ENCODE peak calls at places on chromosomes 2 and 18, in ten cellular contexts. One of them, this sample, is unnamed.

GRCh38 chr18:3995476-3996102 is 459.5 kb downstream of the DLGAP1 start:
- DNase-seq in HFF-Myc: peak
- DNase-seq in fibroblast of pulmonary artery: peak
- DNase-seq in lower lobe of right lung: no peak
- DNase-seq in AG10803: peak
- DNase-seq in uterus: peak
- DNase-seq in IMR-90: peak
- DNase-seq in heart left ventricle: peak
- DNase-seq in transverse colon: peak
- DNase-seq in brain microvascular endothelial cell: peak
- DNase-seq in this sample: peak

GRCh38 chr2:101752708-101753107 is 55.2 kb downstream of the MAP4K4 start:
- DNase-seq in brain microvascular endothelial cell: no peak
- DNase-seq in transverse colon: peak
- DNase-seq in heart left ventricle: no peak
- DNase-seq in lower lobe of right lung: no peak
- DNase-seq in AG10803: no peak
- DNase-seq in IMR-90: no peak
- DNase-seq in fibroblast of pulmonary artery: no peak
- DNase-seq in uterus: no peak
- DNase-seq in HFF-Myc: no peak
- DNase-seq in this sample: peak

GRCh38 chr18:62989195-62989594 is 273.9 kb downstream of the PHLPP1 start:
- DNase-seq in lower lobe of right lung: no peak
- DNase-seq in brain microvascular endothelial cell: no peak
- DNase-seq in HFF-Myc: no peak
- DNase-seq in fibroblast of pulmonary artery: no peak
- DNase-seq in heart left ventricle: no peak
- DNase-seq in IMR-90: no peak
- DNase-seq in transverse colon: no peak
- DNase-seq in AG10803: no peak
- DNase-seq in uterus: no peak
- DNase-seq in this sample: no peak

GRCh38 chr2:31366733-31367132 is 47.8 kb downstream of the XDH start:
- DNase-seq in uterus: no peak
- DNase-seq in transverse colon: no peak
- DNase-seq in lower lobe of right lung: no peak
- DNase-seq in fibroblast of pulmonary artery: no peak
- DNase-seq in AG10803: no peak
- DNase-seq in brain microvascular endothelial cell: no peak
- DNase-seq in IMR-90: no peak
- DNase-seq in heart left ventricle: no peak
- DNase-seq in HFF-Myc: no peak
- DNase-seq in this sample: no peak

GRCh38 chr2:239674981-239675855 is 274.4 kb upstream of the HDAC4 start:
- DNase-seq in heart left ventricle: no peak
- DNase-seq in lower lobe of right lung: no peak
- DNase-seq in HFF-Myc: no peak
- DNase-seq in brain microvascular endothelial cell: no peak
- DNase-seq in transverse colon: no peak
- DNase-seq in uterus: no peak
- DNase-seq in IMR-90: no peak
- DNase-seq in fibroblast of pulmonary artery: no peak
- DNase-seq in AG10803: no peak
- DNase-seq in this sample: no peak

GRCh38 chr2:36618381-36618780 is 20.4 kb upstream of the FEZ2 start:
- DNase-seq in transverse colon: no peak
- DNase-seq in AG10803: peak
- DNase-seq in IMR-90: peak
- DNase-seq in HFF-Myc: no peak
- DNase-seq in uterus: no peak
- DNase-seq in fibroblast of pulmonary artery: peak
- DNase-seq in heart left ventricle: no peak
- DNase-seq in brain microvascular endothelial cell: peak
- DNase-seq in lower lobe of right lung: no peak
- DNase-seq in this sample: peak

GRCh38 chr2:199875400-199875799 is 24.4 kb upstream of the FTCDNL1 start:
- DNase-seq in transverse colon: no peak
- DNase-seq in brain microvascular endothelial cell: no peak
- DNase-seq in HFF-Myc: no peak
- DNase-seq in AG10803: peak
- DNase-seq in heart left ventricle: no peak
- DNase-seq in fibroblast of pulmonary artery: no peak
- DNase-seq in uterus: no peak
- DNase-seq in lower lobe of right lung: no peak
- DNase-seq in IMR-90: no peak
- DNase-seq in this sample: peak

GRCh38 chr2:239322414-239323086 is 78.3 kb downstream of the HDAC4 start:
- DNase-seq in uterus: peak
- DNase-seq in AG10803: peak
- DNase-seq in IMR-90: peak
- DNase-seq in transverse colon: peak
- DNase-seq in heart left ventricle: no peak
- DNase-seq in brain microvascular endothelial cell: peak
- DNase-seq in lower lobe of right lung: no peak
- DNase-seq in HFF-Myc: peak
- DNase-seq in fibroblast of pulmonary artery: peak
- DNase-seq in this sample: peak

GRCh38 chr2:222445226-222445625 is 20.9 kb downstream of the SGPP2 start:
- DNase-seq in heart left ventricle: no peak
- DNase-seq in uterus: no peak
- DNase-seq in brain microvascular endothelial cell: no peak
- DNase-seq in HFF-Myc: no peak
- DNase-seq in AG10803: peak
- DNase-seq in IMR-90: no peak
- DNase-seq in transverse colon: no peak
- DNase-seq in lower lobe of right lung: no peak
- DNase-seq in fibroblast of pulmonary artery: peak
- DNase-seq in this sample: no peak

GRCh38 chr2:190352668-190353536 is 9.5 kb downstream of the INPP1 start:
- DNase-seq in HFF-Myc: no peak
- DNase-seq in fibroblast of pulmonary artery: no peak
- DNase-seq in AG10803: peak
- DNase-seq in heart left ventricle: no peak
- DNase-seq in transverse colon: no peak
- DNase-seq in IMR-90: no peak
- DNase-seq in uterus: no peak
- DNase-seq in lower lobe of right lung: no peak
- DNase-seq in brain microvascular endothelial cell: no peak
- DNase-seq in this sample: peak

GRCh38 chr2:190353537-190353899 is 10.1 kb downstream of the INPP1 start:
- DNase-seq in fibroblast of pulmonary artery: no peak
- DNase-seq in heart left ventricle: no peak
- DNase-seq in transverse colon: no peak
- DNase-seq in brain microvascular endothelial cell: no peak
- DNase-seq in lower lobe of right lung: no peak
- DNase-seq in uterus: no peak
- DNase-seq in AG10803: no peak
- DNase-seq in IMR-90: no peak
- DNase-seq in HFF-Myc: no peak
- DNase-seq in this sample: no peak

GRCh38 chr2:190351955-190352354 is 8.6 kb downstream of the INPP1 start:
- DNase-seq in HFF-Myc: no peak
- DNase-seq in brain microvascular endothelial cell: no peak
- DNase-seq in IMR-90: no peak
- DNase-seq in heart left ventricle: no peak
- DNase-seq in fibroblast of pulmonary artery: no peak
- DNase-seq in transverse colon: no peak
- DNase-seq in AG10803: no peak
- DNase-seq in lower lobe of right lung: no peak
- DNase-seq in uterus: no peak
- DNase-seq in this sample: no peak

GRCh38 chr2:190355968-190356657 is 12.7 kb downstream of the INPP1 start:
- DNase-seq in transverse colon: no peak
- DNase-seq in heart left ventricle: no peak
- DNase-seq in lower lobe of right lung: no peak
- DNase-seq in fibroblast of pulmonary artery: peak
- DNase-seq in AG10803: peak
- DNase-seq in uterus: no peak
- DNase-seq in brain microvascular endothelial cell: no peak
- DNase-seq in IMR-90: no peak
- DNase-seq in HFF-Myc: no peak
- DNase-seq in this sample: no peak

GRCh38 chr2:190354003-190354690 is 10.8 kb downstream of the INPP1 start:
- DNase-seq in AG10803: peak
- DNase-seq in transverse colon: no peak
- DNase-seq in fibroblast of pulmonary artery: no peak
- DNase-seq in IMR-90: no peak
- DNase-seq in lower lobe of right lung: no peak
- DNase-seq in uterus: no peak
- DNase-seq in HFF-Myc: no peak
- DNase-seq in brain microvascular endothelial cell: no peak
- DNase-seq in heart left ventricle: no peak
- DNase-seq in this sample: peak
- TF ChIP-seq CTCF in AG10803: no peak
- TF ChIP-seq CTCF in transverse colon: no peak
- TF ChIP-seq CTCF in fibroblast of pulmonary artery: no peak
- TF ChIP-seq CTCF in IMR-90: no peak
- TF ChIP-seq CTCF in lower lobe of right lung: no peak
- TF ChIP-seq CTCF in uterus: no peak
- TF ChIP-seq CTCF in HFF-Myc: no peak
- TF ChIP-seq CTCF in brain microvascular endothelial cell: no peak
- TF ChIP-seq CTCF in heart left ventricle: no peak
- TF ChIP-seq CTCF in this sample: no peak

GRCh38 chr2:108612514-108613183 is 78.4 kb downstream of the LIMS1 start:
- DNase-seq in uterus: no peak
- DNase-seq in fibroblast of pulmonary artery: no peak
- DNase-seq in IMR-90: no peak
- DNase-seq in heart left ventricle: no peak
- DNase-seq in lower lobe of right lung: peak
- DNase-seq in brain microvascular endothelial cell: no peak
- DNase-seq in transverse colon: peak
- DNase-seq in AG10803: no peak
- DNase-seq in HFF-Myc: no peak
- DNase-seq in this sample: no peak

GRCh38 chr2:108613261-108614042 is 79.2 kb downstream of the LIMS1 start:
- DNase-seq in fibroblast of pulmonary artery: no peak
- DNase-seq in heart left ventricle: no peak
- DNase-seq in IMR-90: peak
- DNase-seq in AG10803: no peak
- DNase-seq in HFF-Myc: no peak
- DNase-seq in brain microvascular endothelial cell: no peak
- DNase-seq in lower lobe of right lung: no peak
- DNase-seq in uterus: no peak
- DNase-seq in transverse colon: no peak
- DNase-seq in this sample: no peak

GRCh38 chr2:108611021-108611420 is 76.8 kb downstream of the LIMS1 start:
- DNase-seq in lower lobe of right lung: no peak
- DNase-seq in heart left ventricle: no peak
- DNase-seq in IMR-90: no peak
- DNase-seq in HFF-Myc: no peak
- DNase-seq in fibroblast of pulmonary artery: no peak
- DNase-seq in transverse colon: no peak
- DNase-seq in AG10803: no peak
- DNase-seq in brain microvascular endothelial cell: no peak
- DNase-seq in uterus: no peak
- DNase-seq in this sample: no peak

GRCh38 chr2:108614043-108614435 is 79.8 kb downstream of the LIMS1 start:
- DNase-seq in fibroblast of pulmonary artery: no peak
- DNase-seq in IMR-90: no peak
- DNase-seq in heart left ventricle: no peak
- DNase-seq in uterus: no peak
- DNase-seq in transverse colon: no peak
- DNase-seq in brain microvascular endothelial cell: no peak
- DNase-seq in AG10803: no peak
- DNase-seq in HFF-Myc: no peak
- DNase-seq in lower lobe of right lung: no peak
- DNase-seq in this sample: no peak

DNA sequence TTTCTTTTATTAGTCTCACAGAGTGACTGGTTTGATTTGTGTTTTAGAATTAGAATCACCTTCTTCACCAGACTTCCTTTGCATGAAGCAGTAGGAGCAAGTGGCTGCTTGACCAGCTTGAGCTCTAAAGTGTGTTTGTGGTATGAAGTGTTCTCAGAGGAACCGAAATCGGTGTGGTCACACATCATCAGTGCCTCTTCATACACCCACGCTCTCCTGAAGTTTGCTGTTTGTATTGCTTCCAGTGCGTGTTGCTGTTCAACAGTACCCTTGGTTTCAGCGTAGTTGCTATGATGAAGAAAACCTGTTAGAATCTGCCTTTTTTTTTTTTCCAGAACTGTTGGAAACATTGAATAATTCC is 77.9 kb downstream of the LIMS1 start:
- DNase-seq in HFF-Myc: no peak
- DNase-seq in transverse colon: peak
- DNase-seq in heart left ventricle: no peak
- DNase-seq in IMR-90: peak
- DNase-seq in AG10803: peak
- DNase-seq in uterus: no peak
- DNase-seq in brain microvascular endothelial cell: no peak
- DNase-seq in lower lobe of right lung: peak
- DNase-seq in fibroblast of pulmonary artery: peak
- DNase-seq in this sample: no peak
- H3K4me3 ChIP-seq in HFF-Myc: no peak
- H3K4me3 ChIP-seq in transverse colon: no peak
- H3K4me3 ChIP-seq in heart left ventricle: no peak
- H3K4me3 ChIP-seq in IMR-90: no peak
- H3K4me3 ChIP-seq in AG10803: no peak
- H3K4me3 ChIP-seq in uterus: no peak
- H3K4me3 ChIP-seq in brain microvascular endothelial cell: no peak
- H3K4me3 ChIP-seq in lower lobe of right lung: no peak
- H3K4me3 ChIP-seq in fibroblast of pulmonary artery: no peak
- H3K4me3 ChIP-seq in this sample: no peak

DNA sequence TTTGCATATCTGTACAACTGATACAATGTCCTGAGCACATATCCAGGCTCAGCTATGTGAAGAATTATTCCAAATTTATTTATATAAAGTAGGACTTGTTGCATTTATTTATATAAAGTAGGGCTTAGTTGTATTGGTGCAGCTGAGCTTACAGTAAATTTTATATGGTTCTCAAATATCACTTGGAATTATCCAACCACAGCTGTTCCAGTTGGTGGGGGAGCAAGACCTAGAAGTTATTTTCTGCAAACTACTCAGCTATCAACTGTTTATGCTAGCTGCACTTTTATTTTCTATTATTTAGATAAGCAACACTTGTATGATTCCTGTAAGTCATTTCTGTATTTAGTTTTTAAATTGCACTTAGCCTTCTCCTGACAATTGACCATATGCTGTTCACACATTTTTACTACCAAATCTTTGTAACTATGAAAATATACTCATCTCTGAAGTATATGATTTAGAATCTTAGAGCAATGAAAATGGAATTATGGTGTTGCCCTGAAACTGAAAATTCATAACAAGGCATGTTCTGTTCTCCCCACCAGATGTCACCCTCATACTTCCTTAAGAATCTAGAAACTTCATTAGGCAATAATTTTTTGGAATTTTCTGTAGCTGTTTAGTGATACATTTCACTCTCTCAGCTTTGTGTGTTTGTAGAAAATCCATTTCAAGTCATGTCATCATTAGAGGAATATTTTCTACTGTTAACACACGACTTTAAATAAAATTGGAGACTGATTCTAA is 157.0 kb upstream of the CBLN2 start:
- DNase-seq in transverse colon: no peak
- DNase-seq in AG10803: peak
- DNase-seq in IMR-90: peak
- DNase-seq in fibroblast of pulmonary artery: peak
- DNase-seq in uterus: no peak
- DNase-seq in lower lobe of right lung: no peak
- DNase-seq in HFF-Myc: no peak
- DNase-seq in heart left ventricle: no peak
- DNase-seq in brain microvascular endothelial cell: peak
- DNase-seq in this sample: peak
- TF ChIP-seq CTCF in transverse colon: no peak
- TF ChIP-seq CTCF in AG10803: peak
- TF ChIP-seq CTCF in IMR-90: peak
- TF ChIP-seq CTCF in fibroblast of pulmonary artery: peak
- TF ChIP-seq CTCF in uterus: no peak
- TF ChIP-seq CTCF in lower lobe of right lung: peak
- TF ChIP-seq CTCF in HFF-Myc: no peak
- TF ChIP-seq CTCF in heart left ventricle: peak
- TF ChIP-seq CTCF in brain microvascular endothelial cell: peak
- TF ChIP-seq CTCF in this sample: peak

GRCh38 chr18:76259012-76259568 is 236.0 kb downstream of the ZNF516 start:
- DNase-seq in fibroblast of pulmonary artery: no peak
- DNase-seq in AG10803: no peak
- DNase-seq in heart left ventricle: no peak
- DNase-seq in uterus: no peak
- DNase-seq in HFF-Myc: no peak
- DNase-seq in transverse colon: no peak
- DNase-seq in lower lobe of right lung: no peak
- DNase-seq in IMR-90: no peak
- DNase-seq in brain microvascular endothelial cell: no peak
- DNase-seq in this sample: no peak
- H3K4me3 ChIP-seq in fibroblast of pulmonary artery: no peak
- H3K4me3 ChIP-seq in AG10803: no peak
- H3K4me3 ChIP-seq in heart left ventricle: no peak
- H3K4me3 ChIP-seq in uterus: no peak
- H3K4me3 ChIP-seq in HFF-Myc: no peak
- H3K4me3 ChIP-seq in transverse colon: no peak
- H3K4me3 ChIP-seq in lower lobe of right lung: no peak
- H3K4me3 ChIP-seq in IMR-90: no peak
- H3K4me3 ChIP-seq in brain microvascular endothelial cell: no peak
- H3K4me3 ChIP-seq in this sample: no peak